ENCODE peak calls at places on chromosomes 2 and 18, in four cellular contexts. One of them, this sample, is unnamed. For H3K4me1 and H3K27me3, the result is how much of the 10 kb centered on the place peaks cover.

GRCh38 chr2:108594132-108594981 is 60.1 kb downstream of the LIMS1 start:
- DNase-seq in HAP-1: no peak
- DNase-seq in right cardiac atrium: no peak
- DNase-seq in effector memory CD4-positive, alpha-beta T cell: no peak
- DNase-seq in this sample: no peak

GRCh38 chr2:215320102-215320501 is 8.2 kb downstream of the ATIC start:
- DNase-seq in HAP-1: no peak
- DNase-seq in right cardiac atrium: no peak
- DNase-seq in effector memory CD4-positive, alpha-beta T cell: no peak
- DNase-seq in this sample: no peak

GRCh38 chr2:172848549-172848948 is 112.9 kb downstream of the RAPGEF4 start:
- DNase-seq in effector memory CD4-positive, alpha-beta T cell: no peak
- DNase-seq in HAP-1: no peak
- DNase-seq in right cardiac atrium: no peak
- DNase-seq in this sample: no peak

GRCh38 chr2:112836695-112837117 is at the start of gene IL1B:
- DNase-seq in right cardiac atrium: no peak
- DNase-seq in HAP-1: no peak
- DNase-seq in effector memory CD4-positive, alpha-beta T cell: no peak
- DNase-seq in this sample: no peak

GRCh38 chr2:173760553-173760952 is 204.6 kb downstream of the SP3 start:
- DNase-seq in HAP-1: no peak
- DNase-seq in effector memory CD4-positive, alpha-beta T cell: no peak
- DNase-seq in right cardiac atrium: no peak
- DNase-seq in this sample: no peak

GRCh38 chr18:45106331-45106774 is 425.7 kb downstream of the SETBP1 start:
- DNase-seq in effector memory CD4-positive, alpha-beta T cell: no peak
- DNase-seq in HAP-1: no peak
- DNase-seq in right cardiac atrium: no peak
- DNase-seq in this sample: no peak

GRCh38 chr2:178309541-178309940 is 115.2 kb downstream of the OSBPL6 start:
- DNase-seq in effector memory CD4-positive, alpha-beta T cell: no peak
- DNase-seq in HAP-1: no peak
- DNase-seq in right cardiac atrium: no peak
- DNase-seq in this sample: no peak

GRCh38 chr18:32480581-32480980 is 9.9 kb upstream of the GAREM1 start:
- DNase-seq in HAP-1: no peak
- DNase-seq in right cardiac atrium: no peak
- DNase-seq in effector memory CD4-positive, alpha-beta T cell: no peak
- DNase-seq in this sample: no peak

GRCh38 chr2:221767106-221767878 is 195.2 kb upstream of the EPHA4 start:
- DNase-seq in HAP-1: no peak
- DNase-seq in effector memory CD4-positive, alpha-beta T cell: no peak
- DNase-seq in right cardiac atrium: no peak
- DNase-seq in this sample: no peak

GRCh38 chr18:13268035-13268700 is 49.6 kb downstream of the LDLRAD4 start:
- DNase-seq in HAP-1: peak
- DNase-seq in effector memory CD4-positive, alpha-beta T cell: no peak
- DNase-seq in right cardiac atrium: no peak
- DNase-seq in this sample: no peak

GRCh38 chr2:46747297-46747818 is 168.2 kb downstream of the MCFD2 start:
- DNase-seq in effector memory CD4-positive, alpha-beta T cell: no peak
- DNase-seq in right cardiac atrium: no peak
- DNase-seq in HAP-1: peak
- DNase-seq in this sample: no peak

GRCh38 chr18:3585656-3586509 is 135.9 kb downstream of the TGIF1 start:
- DNase-seq in right cardiac atrium: peak
- DNase-seq in HAP-1: peak
- DNase-seq in effector memory CD4-positive, alpha-beta T cell: peak
- DNase-seq in this sample: peak

GRCh38 chr2:106581755-106582430 is 94.7 kb downstream of the CD8B2 start:
- DNase-seq in effector memory CD4-positive, alpha-beta T cell: no peak
- DNase-seq in HAP-1: peak
- DNase-seq in right cardiac atrium: peak
- DNase-seq in this sample: peak

GRCh38 chr18:24427484-24427883 is 1.0 kb downstream of the IMPACT start:
- DNase-seq in effector memory CD4-positive, alpha-beta T cell: no peak
- DNase-seq in HAP-1: no peak
- DNase-seq in right cardiac atrium: no peak
- DNase-seq in this sample: no peak

GRCh38 chr2:130920417-130921030 is 83.8 kb downstream of the ARHGEF4 start:
- DNase-seq in right cardiac atrium: peak
- DNase-seq in effector memory CD4-positive, alpha-beta T cell: peak
- DNase-seq in HAP-1: peak
- DNase-seq in this sample: no peak

GRCh38 chr2:231263118-231263831 is 64.8 kb downstream of the ARMC9 start:
- DNase-seq in right cardiac atrium: no peak
- DNase-seq in effector memory CD4-positive, alpha-beta T cell: no peak
- DNase-seq in HAP-1: no peak
- DNase-seq in this sample: no peak

GRCh38 chr2:11788725-11789124 is 42.3 kb downstream of the LPIN1 start:
- DNase-seq in right cardiac atrium: no peak
- DNase-seq in HAP-1: no peak
- DNase-seq in effector memory CD4-positive, alpha-beta T cell: no peak
- DNase-seq in this sample: no peak

GRCh38 chr2:101518470-101519172 is 43.7 kb upstream of the RFX8 start:
- DNase-seq in right cardiac atrium: no peak
- DNase-seq in effector memory CD4-positive, alpha-beta T cell: no peak
- DNase-seq in HAP-1: peak
- DNase-seq in this sample: peak

GRCh38 chr2:47050021-47050760 is 104.9 kb downstream of the STPG4 start:
- DNase-seq in effector memory CD4-positive, alpha-beta T cell: no peak
- DNase-seq in right cardiac atrium: no peak
- DNase-seq in HAP-1: no peak
- DNase-seq in this sample: no peak

GRCh38 chr2:15704086-15704787 is 112.6 kb downstream of the DDX1 start:
- DNase-seq in effector memory CD4-positive, alpha-beta T cell: no peak
- DNase-seq in HAP-1: no peak
- DNase-seq in right cardiac atrium: no peak
- DNase-seq in this sample: no peak

GRCh38 chr2:134098258-134098785 is 155.6 kb upstream of the MGAT5 start:
- DNase-seq in effector memory CD4-positive, alpha-beta T cell: no peak
- DNase-seq in HAP-1: no peak
- DNase-seq in right cardiac atrium: no peak
- DNase-seq in this sample: no peak

GRCh38 chr2:17822452-17823117 is 6.3 kb downstream of the MSGN1 start:
- DNase-seq in right cardiac atrium: no peak
- DNase-seq in effector memory CD4-positive, alpha-beta T cell: no peak
- DNase-seq in HAP-1: no peak
- DNase-seq in this sample: no peak

GRCh38 chr2:235347691-235348090 is 146.2 kb upstream of the AGAP1 start:
- DNase-seq in effector memory CD4-positive, alpha-beta T cell: no peak
- DNase-seq in right cardiac atrium: no peak
- DNase-seq in HAP-1: no peak
- DNase-seq in this sample: no peak

GRCh38 chr2:215535726-215536125 is 99.9 kb upstream of the FN1 start:
- DNase-seq in right cardiac atrium: no peak
- DNase-seq in effector memory CD4-positive, alpha-beta T cell: no peak
- DNase-seq in HAP-1: no peak
- DNase-seq in this sample: no peak

GRCh38 chr2:199131876-199132275 is 325.9 kb downstream of the SATB2 start:
- DNase-seq in right cardiac atrium: no peak
- DNase-seq in HAP-1: no peak
- DNase-seq in effector memory CD4-positive, alpha-beta T cell: no peak
- DNase-seq in this sample: no peak

GRCh38 chr2:26081601-26082000 is 47.7 kb downstream of the RAB10 start:
- DNase-seq in HAP-1: no peak
- DNase-seq in right cardiac atrium: no peak
- DNase-seq in effector memory CD4-positive, alpha-beta T cell: no peak
- DNase-seq in this sample: no peak

GRCh38 chr18:26911840-26912239 is 46.3 kb upstream of the AQP4 start:
- DNase-seq in HAP-1: no peak
- DNase-seq in right cardiac atrium: no peak
- DNase-seq in effector memory CD4-positive, alpha-beta T cell: no peak
- DNase-seq in this sample: no peak

GRCh38 chr2:173851256-173851655 is 113.9 kb downstream of the SP3 start:
- DNase-seq in right cardiac atrium: peak
- DNase-seq in effector memory CD4-positive, alpha-beta T cell: no peak
- DNase-seq in HAP-1: no peak
- DNase-seq in this sample: peak

GRCh38 chr2:162011718-162012564 is 62.1 kb downstream of the DPP4 start:
- DNase-seq in effector memory CD4-positive, alpha-beta T cell: peak
- DNase-seq in HAP-1: no peak
- DNase-seq in right cardiac atrium: no peak
- DNase-seq in this sample: no peak

GRCh38 chr18:475202-475624 is 25.3 kb downstream of the COLEC12 start:
- DNase-seq in right cardiac atrium: peak
- DNase-seq in HAP-1: no peak
- DNase-seq in effector memory CD4-positive, alpha-beta T cell: no peak
- DNase-seq in this sample: no peak

GRCh38 chr18:25503567-25504081 is 151.7 kb upstream of the ZNF521 start:
- DNase-seq in effector memory CD4-positive, alpha-beta T cell: no peak
- DNase-seq in right cardiac atrium: peak
- DNase-seq in HAP-1: peak
- DNase-seq in this sample: peak

GRCh38 chr18:35454803-35455202 is 43.0 kb downstream of the INO80C start:
- DNase-seq in effector memory CD4-positive, alpha-beta T cell: no peak
- DNase-seq in HAP-1: no peak
- DNase-seq in right cardiac atrium: no peak
- DNase-seq in this sample: no peak

GRCh38 chr2:6186332-6187100 is 494.3 kb downstream of the SOX11 start:
- DNase-seq in right cardiac atrium: no peak
- DNase-seq in effector memory CD4-positive, alpha-beta T cell: no peak
- DNase-seq in HAP-1: no peak
- DNase-seq in this sample: no peak

GRCh38 chr2:133937669-133938068 is 316.2 kb upstream of the MGAT5 start:
- DNase-seq in right cardiac atrium: no peak
- DNase-seq in HAP-1: no peak
- DNase-seq in effector memory CD4-positive, alpha-beta T cell: no peak
- DNase-seq in this sample: no peak

GRCh38 chr2:42928692-42929576 is 136.6 kb upstream of the HAAO start:
- DNase-seq in right cardiac atrium: no peak
- DNase-seq in effector memory CD4-positive, alpha-beta T cell: no peak
- DNase-seq in HAP-1: peak
- DNase-seq in this sample: no peak

GRCh38 chr2:42929985-42930581 is 137.7 kb upstream of the HAAO start:
- DNase-seq in HAP-1: no peak
- DNase-seq in right cardiac atrium: no peak
- DNase-seq in effector memory CD4-positive, alpha-beta T cell: no peak
- DNase-seq in this sample: peak

GRCh38 chr2:42928161-42928691 is 135.8 kb upstream of the HAAO start:
- DNase-seq in effector memory CD4-positive, alpha-beta T cell: no peak
- DNase-seq in HAP-1: no peak
- DNase-seq in right cardiac atrium: no peak
- DNase-seq in this sample: no peak

GRCh38 chr2:42931147-42931817 is 138.9 kb upstream of the HAAO start:
- DNase-seq in right cardiac atrium: no peak
- DNase-seq in HAP-1: no peak
- DNase-seq in effector memory CD4-positive, alpha-beta T cell: no peak
- DNase-seq in this sample: no peak

GRCh38 chr2:42929577-42929984 is 137.2 kb upstream of the HAAO start:
- DNase-seq in right cardiac atrium: no peak
- DNase-seq in HAP-1: no peak
- DNase-seq in effector memory CD4-positive, alpha-beta T cell: no peak
- DNase-seq in this sample: no peak
- H3K4me1 ChIP-seq in right cardiac atrium: half or more
- H3K4me1 ChIP-seq in HAP-1: under half
- H3K4me1 ChIP-seq in effector memory CD4-positive, alpha-beta T cell: under half
- H3K4me1 ChIP-seq in this sample: half or more

GRCh38 chr2:236600892-236601291 is 31.3 kb downstream of the ACKR3 start:
- DNase-seq in HAP-1: no peak
- DNase-seq in right cardiac atrium: no peak
- DNase-seq in effector memory CD4-positive, alpha-beta T cell: no peak
- DNase-seq in this sample: no peak
- H3K27me3 ChIP-seq in HAP-1: under half
- H3K27me3 ChIP-seq in right cardiac atrium: under half
- H3K27me3 ChIP-seq in effector memory CD4-positive, alpha-beta T cell: under half
- H3K27me3 ChIP-seq in this sample: under half

GRCh38 chr18:74499633-74500032 is 3.5 kb downstream of the CNDP2 start:
- DNase-seq in effector memory CD4-positive, alpha-beta T cell: peak
- DNase-seq in HAP-1: no peak
- DNase-seq in right cardiac atrium: peak
- DNase-seq in this sample: peak
- H3K4me3 ChIP-seq in effector memory CD4-positive, alpha-beta T cell: peak
- H3K4me3 ChIP-seq in HAP-1: no peak
- H3K4me3 ChIP-seq in right cardiac atrium: peak
- H3K4me3 ChIP-seq in this sample: peak

GRCh38 chr2:201308914-201309313 is 48.2 kb downstream of the FLACC1 start:
- DNase-seq in right cardiac atrium: no peak
- DNase-seq in effector memory CD4-positive, alpha-beta T cell: no peak
- DNase-seq in HAP-1: no peak
- DNase-seq in this sample: no peak
- H3K4me1 ChIP-seq in right cardiac atrium: under half
- H3K4me1 ChIP-seq in effector memory CD4-positive, alpha-beta T cell: under half
- H3K4me1 ChIP-seq in HAP-1: under half
- H3K4me1 ChIP-seq in this sample: under half

GRCh38 chr2:240915526-240916335 is 9.6 kb downstream of the CROCC2 start:
- DNase-seq in effector memory CD4-positive, alpha-beta T cell: no peak
- DNase-seq in HAP-1: no peak
- DNase-seq in right cardiac atrium: peak
- DNase-seq in this sample: peak

GRCh38 chr2:240911641-240912265 is 5.6 kb downstream of the CROCC2 start:
- DNase-seq in right cardiac atrium: no peak
- DNase-seq in effector memory CD4-positive, alpha-beta T cell: no peak
- DNase-seq in HAP-1: no peak
- DNase-seq in this sample: no peak

GRCh38 chr2:240912878-240913809 is 7.0 kb downstream of the CROCC2 start:
- DNase-seq in HAP-1: no peak
- DNase-seq in effector memory CD4-positive, alpha-beta T cell: no peak
- DNase-seq in right cardiac atrium: no peak
- DNase-seq in this sample: no peak

GRCh38 chr2:240914645-240915525 is 8.7 kb downstream of the CROCC2 start:
- DNase-seq in HAP-1: no peak
- DNase-seq in right cardiac atrium: peak
- DNase-seq in effector memory CD4-positive, alpha-beta T cell: no peak
- DNase-seq in this sample: peak

DNA sequence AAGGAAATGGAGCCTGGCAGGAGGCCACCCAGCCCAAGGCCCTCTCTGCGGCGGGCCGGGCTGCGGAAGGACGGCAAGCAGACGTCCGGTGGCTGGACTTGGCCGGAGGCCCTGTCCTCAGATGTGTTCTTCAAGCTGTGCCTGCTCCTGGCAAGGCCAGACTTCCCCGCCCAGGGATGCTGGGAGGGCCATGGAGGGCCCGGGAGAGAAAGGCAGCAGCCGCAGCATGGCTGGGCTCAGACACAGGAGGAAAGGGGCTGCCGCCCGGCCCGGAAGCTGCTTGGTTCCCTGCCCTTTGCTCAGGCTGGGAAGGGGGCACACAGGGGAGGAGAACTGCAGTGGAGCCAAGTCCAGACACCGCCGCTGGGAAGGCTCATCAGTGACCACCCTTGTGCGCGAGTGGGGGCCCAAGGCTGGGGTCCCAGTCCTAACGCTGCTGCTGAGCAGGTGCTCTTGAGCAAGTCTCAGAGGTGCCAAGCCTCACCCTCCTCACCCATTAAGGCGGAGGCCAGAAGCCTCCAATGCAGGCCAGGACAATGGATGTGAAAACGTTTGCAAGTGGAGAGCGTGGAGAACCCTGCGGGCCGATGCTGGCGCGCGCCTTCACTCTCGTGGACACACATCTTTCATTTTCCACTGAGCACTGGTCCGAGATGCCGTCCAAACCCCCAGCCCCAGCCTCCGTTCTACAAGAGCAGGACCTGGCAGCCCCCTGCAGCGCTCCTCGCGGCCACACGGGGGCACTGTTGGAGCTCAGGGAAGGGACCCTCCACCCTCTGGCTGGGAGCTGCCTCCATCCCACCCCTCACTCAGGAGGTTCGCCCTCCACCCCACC is 7.9 kb downstream of the CROCC2 start:
- DNase-seq in effector memory CD4-positive, alpha-beta T cell: peak
- DNase-seq in HAP-1: peak
- DNase-seq in right cardiac atrium: peak
- DNase-seq in this sample: peak
- H3K27me3 ChIP-seq in effector memory CD4-positive, alpha-beta T cell: under half
- H3K27me3 ChIP-seq in HAP-1: under half
- H3K27me3 ChIP-seq in right cardiac atrium: under half
- H3K27me3 ChIP-seq in this sample: under half

This sample was measured in psoas muscle.